ENCODE peak calls at places on chromosomes 16 and 17, in nine cellular contexts. R is endodermal cell; S is dorsolateral prefrontal cortex; W is upper lobe of left lung; O is CD8-positive, alpha-beta memory T cell; K is transverse colon; T is pancreas; F is substantia nigra; M is tibial nerve. E is an unnamed sample.

GRCh38 chr17:61587807-61588660 is 3.0 kb downstream of the NACA2 start:
- DNase-seq in R (no peak), S (no peak), W (no peak), O (no peak), K (no peak), T (no peak), F (no peak), M (no peak), E (no peak)

GRCh38 chr17:65587602-65588193 is 26.2 kb upstream of the AXIN2 start:
- DNase-seq in R (no peak), S (no peak), W (no peak), O (no peak), K (no peak), T (no peak), F (no peak), M (no peak), E (no peak)

GRCh38 chr16:88700322-88700635 is 5.9 kb downstream of the RNF166 start:
- DNase-seq in R (no peak), S (no peak), W (no peak), O (no peak), K (no peak), T (no peak), F (no peak), M (no peak), E (no peak)

GRCh38 chr17:82931696-82932060 is 91.9 kb upstream of the ZNF750 start:
- DNase-seq in R (no peak), S (peak), W (no peak), O (no peak), K (peak), T (peak), F (peak), M (peak), E (no peak)

GRCh38 chr17:77746901-77747620 is 211.4 kb upstream of the TNRC6C start:
- DNase-seq in R (peak), S (no peak), W (peak), O (no peak), K (no peak), T (no peak), F (no peak), M (no peak), E (no peak)

GRCh38 chr16:80725566-80726162 is 78.7 kb downstream of the CDYL2 start:
- DNase-seq in R (no peak), S (no peak), W (no peak), O (no peak), K (no peak), T (no peak), F (peak), M (no peak), E (no peak)

GRCh38 chr16:12016166-12016947 is 39.8 kb downstream of the SNX29 start:
- DNase-seq in R (no peak), S (no peak), W (no peak), O (no peak), K (no peak), T (no peak), F (no peak), M (no peak), E (no peak)

GRCh38 chr16:9258423-9259051 is 167.1 kb downstream of the HAPSTR1 start:
- DNase-seq in R (peak), S (peak), W (no peak), O (peak), K (peak), T (peak), F (peak), M (no peak), E (no peak)

GRCh38 chr17:47995241-47995935 is 24.5 kb downstream of the CDK5RAP3 start:
- DNase-seq in R (peak), S (no peak), W (no peak), O (no peak), K (no peak), T (peak), F (no peak), M (no peak), E (no peak)

GRCh38 chr17:30482555-30482954 is 5.3 kb downstream of the GOSR1 start:
- DNase-seq in R (no peak), S (no peak), W (no peak), O (no peak), K (no peak), T (no peak), F (no peak), M (no peak), E (no peak)
- H3K27ac ChIP-seq in R (no peak), S (no peak), W (no peak), O (no peak), K (no peak), T (no peak), F (no peak), M (no peak), E (no peak)

DNA sequence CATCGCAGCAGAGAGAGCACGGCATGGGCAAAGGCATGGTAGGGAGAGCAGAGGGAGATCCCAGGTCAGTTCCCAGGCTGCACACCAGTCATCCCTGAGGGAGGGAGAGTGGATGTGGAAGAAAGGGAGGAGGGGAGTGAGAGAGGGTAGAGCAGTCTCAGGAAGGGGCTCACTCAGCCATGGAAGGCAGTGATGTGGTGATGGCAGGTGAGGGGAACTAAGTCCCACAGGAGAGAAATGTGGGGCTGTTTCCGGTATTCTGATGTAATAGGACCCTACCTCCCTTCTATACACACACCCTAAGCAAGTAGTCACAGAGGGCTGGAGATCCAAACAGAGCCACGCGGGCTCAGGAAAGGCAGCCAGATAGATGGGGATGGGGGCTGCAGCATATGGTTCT is 500.3 kb upstream of the CDH11 start:
- DNase-seq in R (no peak), S (no peak), W (no peak), O (no peak), K (no peak), T (no peak), F (no peak), M (no peak), E (no peak)
- H3K27ac ChIP-seq in R (no peak), S (no peak), W (no peak), O (no peak), K (no peak), T (no peak), F (no peak), M (no peak), E (no peak)

GRCh38 chr16:77916111-77916510 is 106.2 kb upstream of the CLEC3A start:
- DNase-seq in R (no peak), S (no peak), W (no peak), O (no peak), K (no peak), T (no peak), F (no peak), M (no peak), E (no peak)

GRCh38 chr16:77913738-77914263 is 108.5 kb upstream of the CLEC3A start:
- DNase-seq in R (no peak), S (no peak), W (no peak), O (no peak), K (no peak), T (no peak), F (no peak), M (no peak), E (no peak)

GRCh38 chr16:77912617-77913016 is 109.7 kb upstream of the CLEC3A start:
- DNase-seq in R (no peak), S (no peak), W (no peak), O (no peak), K (no peak), T (peak), F (no peak), M (no peak), E (no peak)
- H3K27ac ChIP-seq in R (no peak), S (no peak), W (no peak), O (no peak), K (no peak), T (no peak), F (no peak), M (no peak), E (no peak)

GRCh38 chr17:81486174-81486810 is 26.3 kb downstream of the ACTG1 start:
- DNase-seq in R (no peak), S (no peak), W (no peak), O (no peak), K (no peak), T (no peak), F (no peak), M (no peak), E (no peak)

GRCh38 chr17:81488276-81488860 is 24.2 kb downstream of the ACTG1 start:
- DNase-seq in R (no peak), S (no peak), W (no peak), O (no peak), K (no peak), T (no peak), F (no peak), M (no peak), E (no peak)

GRCh38 chr17:81489012-81489968 is 23.3 kb downstream of the ACTG1 start:
- DNase-seq in R (peak), S (no peak), W (no peak), O (no peak), K (no peak), T (no peak), F (no peak), M (no peak), E (no peak)

GRCh38 chr17:81487089-81487486 is 25.5 kb downstream of the ACTG1 start:
- DNase-seq in R (no peak), S (no peak), W (no peak), O (no peak), K (no peak), T (no peak), F (no peak), M (no peak), E (no peak)

GRCh38 chr17:81487487-81488275 is 24.9 kb downstream of the ACTG1 start:
- DNase-seq in R (peak), S (peak), W (peak), O (peak), K (peak), T (peak), F (peak), M (peak), E (no peak)
- H3K27ac ChIP-seq in R (no peak), S (peak), W (peak), O (peak), K (peak), T (peak), F (peak), M (peak), E (no peak)

E was measured in epithelial cell of prostate.